ENCODE peak calls at places on chromosomes 13 and 19, in seven cellular contexts. W, P, Q, H, J, O and B are unnamed samples.

GRCh38 chr13:31227063-31227462 is 27.3 kb downstream of the B3GLCT start:
- DNase-seq in W (no peak), P (no peak), Q (no peak), H (no peak), J (no peak), O (no peak), B (no peak)

GRCh38 chr19:28377077-28377476 is 835.9 kb downstream of the UQCRFS1 start:
- DNase-seq in W (no peak), P (no peak), Q (no peak), H (no peak), J (no peak), O (peak; percentile 57), B (no peak)

GRCh38 chr13:41458187-41458938 is 1.0 kb downstream of the RGCC start:
- DNase-seq in W (peak; percentile 26), P (no peak), Q (peak; percentile 45), H (peak; percentile 80), J (peak; percentile 31), O (peak; percentile 55), B (no peak)

GRCh38 chr13:61728468-61728867 is 312.8 kb upstream of the PCDH20 start:
- DNase-seq in W (peak; percentile 14), P (no peak), Q (no peak), H (no peak), J (peak; percentile 3), O (no peak), B (no peak)

GRCh38 chr13:60572003-60572792 is 175.2 kb downstream of the TDRD3 start:
- DNase-seq in W (no peak), P (peak; percentile 37), Q (no peak), H (no peak), J (no peak), O (peak; percentile 61), B (no peak)

GRCh38 chr19:34844254-34844653 is 71.2 kb upstream of the ZNF599 start:
- DNase-seq in W (no peak), P (no peak), Q (no peak), H (no peak), J (no peak), O (no peak), B (no peak)

GRCh38 chr19:12668937-12669271 is 2.3 kb downstream of the WDR83 start:
- DNase-seq in W (peak; percentile 55), P (peak; percentile 45), Q (peak; percentile 54), H (peak; percentile 84), J (peak; percentile 57), O (peak; percentile 74), B (no peak)

GRCh38 chr19:55437410-55437809 is 5.7 kb downstream of the SHISA7 start:
- DNase-seq in W (no peak), P (peak; percentile 49), Q (no peak), H (peak; percentile 76), J (peak; percentile 57), O (peak; percentile 93), B (no peak)

GRCh38 chr13:39960206-39960605 is 304.7 kb downstream of the COG6 start:
- DNase-seq in W (no peak), P (no peak), Q (no peak), H (no peak), J (no peak), O (no peak), B (no peak)

GRCh38 chr19:18814063-18814462 is 17.7 kb upstream of the UPF1 start:
- DNase-seq in W (no peak), P (no peak), Q (no peak), H (peak; percentile 14), J (no peak), O (no peak), B (no peak)

GRCh38 chr13:31851201-31851600 is 111.9 kb downstream of the RXFP2 start:
- DNase-seq in W (no peak), P (no peak), Q (no peak), H (no peak), J (no peak), O (no peak), B (no peak)

GRCh38 chr13:29808264-29808663 is 42.2 kb downstream of the UBL3 start:
- DNase-seq in W (no peak), P (no peak), Q (no peak), H (no peak), J (no peak), O (no peak), B (no peak)

GRCh38 chr13:50801087-50801931 is 42.2 kb downstream of the DLEU7 start:
- DNase-seq in W (peak; percentile 57), P (peak; percentile 88), Q (peak; percentile 38), H (no peak), J (peak; percentile 69), O (peak; percentile 87), B (peak; percentile 6)

GRCh38 chr13:67048084-67048792 is 181.9 kb downstream of the PCDH9 start:
- DNase-seq in W (peak; percentile 22), P (no peak), Q (no peak), H (peak; percentile 11), J (peak; percentile 38), O (no peak), B (no peak)

GRCh38 chr19:51333836-51334460 is 8.0 kb downstream of the VSIG10L start:
- DNase-seq in W (no peak), P (no peak), Q (no peak), H (no peak), J (no peak), O (peak; percentile 65), B (no peak)

GRCh38 chr19:5360003-5360820 is 19.6 kb upstream of the PTPRS start:
- DNase-seq in W (no peak), P (no peak), Q (no peak), H (no peak), J (peak; percentile 24), O (no peak), B (no peak)

GRCh38 chr19:55494172-55494761 is 6.0 kb downstream of the SSC5D start:
- DNase-seq in W (no peak), P (no peak), Q (no peak), H (peak; percentile 64), J (no peak), O (no peak), B (no peak)

GRCh38 chr19:2887391-2887914 is 13.3 kb upstream of the ZNF57 start:
- DNase-seq in W (peak; percentile 52), P (peak; percentile 18), Q (no peak), H (no peak), J (peak; percentile 35), O (peak; percentile 90), B (peak; percentile 26)

GRCh38 chr19:50478901-50479715 is 2.5 kb upstream of the GARIN5A start:
- DNase-seq in W (no peak), P (no peak), Q (no peak), H (peak; percentile 79), J (no peak), O (peak; percentile 89), B (no peak)

GRCh38 chr19:5170329-5170745 is 170.3 kb downstream of the PTPRS start:
- DNase-seq in W (no peak), P (peak; percentile 51), Q (peak; percentile 69), H (no peak), J (no peak), O (peak; percentile 60), B (no peak)

GRCh38 chr19:38662508-38663155 is 15.2 kb downstream of the ACTN4 start:
- DNase-seq in W (peak; percentile 15), P (peak; percentile 54), Q (no peak), H (no peak), J (no peak), O (no peak), B (no peak)

GRCh38 chr19:29574518-29574917 is 31.6 kb upstream of the POP4 start:
- DNase-seq in W (no peak), P (no peak), Q (no peak), H (no peak), J (no peak), O (no peak), B (no peak)

GRCh38 chr19:4722671-4723464 is 774 bp downstream of the DPP9 start:
- DNase-seq in W (peak; percentile 48), P (peak; percentile 35), Q (no peak), H (no peak), J (peak; percentile 65), O (no peak), B (no peak)

GRCh38 chr19:39398297-39398864 is 7.2 kb downstream of the MED29 start:
- DNase-seq in W (peak; percentile 52), P (peak; percentile 88), Q (no peak), H (no peak), J (peak; percentile 84), O (no peak), B (peak; percentile 25)

GRCh38 chr19:958967-959685 is 25.0 kb upstream of the WDR18 start:
- DNase-seq in W (peak; percentile 67), P (peak; percentile 44), Q (peak; percentile 37), H (no peak), J (no peak), O (no peak), B (no peak)

GRCh38 chr13:75934889-75935288 is 298.8 kb downstream of the LMO7 start:
- DNase-seq in W (no peak), P (no peak), Q (no peak), H (no peak), J (no peak), O (no peak), B (no peak)

GRCh38 chr19:37966211-37967072 is 59.4 kb downstream of the SIPA1L3 start:
- DNase-seq in W (no peak), P (no peak), Q (no peak), H (no peak), J (no peak), O (no peak), B (no peak)

GRCh38 chr13:100671389-100672182 is 3.0 kb downstream of the TMTC4 start:
- DNase-seq in W (no peak), P (no peak), Q (no peak), H (no peak), J (no peak), O (no peak), B (no peak)